ENCODE peak calls at places on chromosomes 11 and 22, in seven cellular contexts. D is tibial nerve, B is heart right ventricle, A is astrocyte of the cerebellum, H is lower lobe of right lung, S is cardiac muscle cell, Q is Peyer's patch. K is an unnamed sample.

GRCh38 chr11:123183391-123184099 is 11.5 kb downstream of the CLMP start:
- DNase-seq in H (no peak), A (no peak), B (no peak), D (no peak), S (no peak), Q (no peak), K (no peak)

GRCh38 chr22:36528336-36528735 is 630 bp downstream of the EIF3D start:
- DNase-seq in Q (no peak), A (no peak), H (no peak), S (peak; percentile 19), B (no peak), D (no peak), K (no peak)

GRCh38 chr11:84097186-84097585 is 811.0 kb upstream of the CCDC90B start:
- DNase-seq in D (no peak), Q (no peak), A (no peak), S (peak; percentile 20), B (no peak), H (no peak), K (no peak)

GRCh38 chr11:34665077-34665835 is 44.4 kb downstream of the EHF start:
- DNase-seq in Q (no peak), A (no peak), S (no peak), H (no peak), B (no peak), D (no peak), K (no peak)

GRCh38 chr11:23725752-23726151 is 771.1 kb upstream of the LUZP2 start:
- DNase-seq in A (peak; percentile 12), B (no peak), S (peak; percentile 62), D (no peak), Q (no peak), H (no peak), K (no peak)

GRCh38 chr22:44099696-44100095 is 75.6 kb downstream of the PARVB start:
- DNase-seq in D (no peak), H (no peak), B (no peak), Q (no peak), A (no peak), S (no peak), K (no peak)

GRCh38 chr11:92948116-92948515 is 21.3 kb upstream of the MTNR1B start:
- DNase-seq in S (no peak), B (no peak), A (no peak), D (no peak), Q (no peak), H (no peak), K (no peak)

GRCh38 chr11:130192845-130193267 is 33.3 kb downstream of the ST14 start:
- DNase-seq in D (no peak), Q (no peak), B (no peak), A (no peak), S (no peak), H (peak; percentile 67), K (no peak)

GRCh38 chr11:111730031-111730430 is 36.2 kb downstream of the PPP2R1B start:
- DNase-seq in Q (no peak), S (peak; percentile 57), B (no peak), H (no peak), D (no peak), A (no peak), K (no peak)

GRCh38 chr11:64858467-64859401 is 14.3 kb upstream of the CDC42BPG start:
- DNase-seq in B (peak; percentile 76), D (no peak), S (no peak), Q (no peak), A (no peak), H (no peak), K (no peak)

GRCh38 chr22:32760396-32760795 is 41.1 kb upstream of the TIMP3 start:
- DNase-seq in A (no peak), D (no peak), H (no peak), B (no peak), S (no peak), Q (no peak), K (no peak)

GRCh38 chr22:42620084-42620483 is 5.4 kb upstream of the POLDIP3 start:
- DNase-seq in D (no peak), B (no peak), H (no peak), A (no peak), S (no peak), Q (no peak), K (no peak)

GRCh38 chr11:17402486-17402885 is 14.0 kb upstream of the KCNJ11 start:
- DNase-seq in A (no peak), B (no peak), D (no peak), S (no peak), H (no peak), Q (peak; percentile 27), K (no peak)

GRCh38 chr11:96969251-96969650 is 579.4 kb downstream of the JRKL start:
- DNase-seq in A (no peak), S (no peak), B (no peak), D (no peak), H (no peak), Q (no peak), K (no peak)

GRCh38 chr11:75014129-75014528 is 25.4 kb downstream of the NEU3 start:
- DNase-seq in H (no peak), A (peak; percentile 26), Q (no peak), D (no peak), S (peak; percentile 79), B (peak; percentile 23), K (no peak)
- TF ChIP-seq CTCF in H (no peak), A (no peak), Q (no peak), D (no peak), S (peak; percentile 30), B (no peak), K (no peak)

GRCh38 chr11:86115542-86116385 is 46.9 kb upstream of the PICALM start:
- DNase-seq in A (no peak), H (no peak), B (no peak), D (no peak), Q (no peak), S (no peak), K (no peak)

GRCh38 chr11:86117706-86118050 is 48.8 kb upstream of the PICALM start:
- DNase-seq in D (no peak), B (no peak), H (no peak), A (no peak), Q (no peak), S (no peak), K (no peak)

GRCh38 chr11:86118201-86118600 is 49.3 kb upstream of the PICALM start:
- DNase-seq in B (no peak), Q (no peak), D (no peak), A (no peak), S (no peak), H (no peak), K (no peak)

GRCh38 chr11:86116996-86117705 is 48.3 kb upstream of the PICALM start:
- DNase-seq in S (peak; percentile 58), A (no peak), D (no peak), H (no peak), B (no peak), Q (no peak), K (no peak)

GRCh38 chr11:86116386-86116726 is 47.5 kb upstream of the PICALM start:
- DNase-seq in A (peak; percentile 93), D (no peak), B (no peak), S (peak; percentile 59), H (no peak), Q (no peak), K (no peak)
- TF ChIP-seq CTCF in A (no peak), D (no peak), B (no peak), S (no peak), H (no peak), Q (no peak), K (no peak)

GRCh38 chr11:76863196-76863777 is 2.6 kb downstream of the ACER3 start:
- DNase-seq in Q (no peak), D (no peak), A (no peak), B (no peak), H (peak; percentile 54), S (no peak), K (no peak)

GRCh38 chr11:76861490-76861953 is 804 bp downstream of the ACER3 start:
- DNase-seq in B (no peak), A (no peak), S (no peak), D (no peak), Q (no peak), H (no peak), K (no peak)

GRCh38 chr11:76857776-76858461 is 2.8 kb upstream of the ACER3 start:
- DNase-seq in S (no peak), H (no peak), Q (no peak), D (no peak), A (no peak), B (no peak), K (no peak)

GRCh38 chr11:76859708-76860233 is 947 bp upstream of the ACER3 start:
- DNase-seq in A (no peak), Q (no peak), B (no peak), D (no peak), H (no peak), S (no peak), K (no peak)

GRCh38 chr11:76860539-76861475 is at the start of gene ACER3:
- DNase-seq in B (peak; percentile 89), S (peak; percentile 96), A (peak; percentile 46), D (peak; percentile 81), H (peak; percentile 97), Q (peak; percentile 95), K (peak; percentile 90)
- TF ChIP-seq CTCF in B (no peak), S (peak; percentile 27), A (peak; percentile 55), D (no peak), H (no peak), Q (no peak), K (no peak)

DNA sequence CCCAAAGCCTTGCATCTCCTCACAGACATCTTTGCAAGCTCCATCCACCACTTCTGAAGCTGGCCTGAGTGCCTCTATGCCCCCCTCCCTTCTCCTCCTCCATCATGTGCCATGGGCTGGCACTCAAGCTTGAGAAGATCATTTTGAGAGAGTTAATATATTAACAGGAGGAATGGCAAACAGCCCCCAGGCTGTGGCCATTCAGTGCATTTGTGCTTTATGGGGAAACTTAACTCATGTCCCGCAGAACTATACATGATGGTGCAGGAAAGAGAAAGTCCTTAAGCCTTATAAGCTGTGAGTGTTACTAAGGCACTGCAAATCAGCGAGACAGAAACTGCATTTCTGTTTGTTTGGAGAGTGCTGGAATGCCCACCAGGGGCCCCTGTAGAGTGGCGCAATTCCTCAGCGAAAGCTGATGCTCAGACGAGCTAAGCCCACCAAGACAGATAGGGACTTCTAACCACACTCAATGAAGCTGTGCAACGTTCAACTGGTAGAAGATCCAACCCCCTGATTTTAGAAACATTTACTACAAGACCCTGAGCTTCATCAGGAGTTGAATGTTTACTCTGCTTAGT is 26.8 kb upstream of the PHLDA2 start:
- DNase-seq in D (no peak), S (no peak), Q (no peak), B (no peak), A (no peak), H (no peak), K (no peak)
- TF ChIP-seq CTCF in D (no peak), S (no peak), Q (no peak), B (no peak), A (peak; percentile 30), H (no peak), K (no peak)

DNA sequence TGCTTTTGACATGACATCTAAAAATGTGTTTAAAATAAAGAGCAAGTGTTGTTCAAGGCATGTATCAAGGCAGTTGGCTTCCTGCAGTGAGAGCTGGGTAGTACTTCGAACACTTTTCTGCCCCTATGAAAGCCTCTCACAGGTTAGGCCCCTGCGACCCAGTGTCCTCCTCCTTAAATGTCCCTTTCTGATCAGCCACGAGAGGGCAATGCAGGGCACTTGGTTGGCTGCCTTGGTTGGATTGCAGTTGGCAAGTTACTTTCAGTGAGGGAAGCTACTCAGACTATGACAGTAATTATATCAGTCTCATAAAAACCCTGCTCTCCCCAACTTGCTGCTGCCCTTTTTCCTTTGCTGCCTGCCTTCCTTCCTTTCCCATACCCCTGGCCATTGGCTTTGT is 743.8 kb downstream of the NTM start:
- DNase-seq in H (no peak), A (no peak), B (peak; percentile 21), S (peak; percentile 17), Q (no peak), D (peak; percentile 41), K (peak; percentile 49)
- TF ChIP-seq CTCF in H (peak; percentile 45), A (peak; percentile 44), B (peak; percentile 39), S (peak; percentile 32), Q (no peak), D (peak; percentile 34), K (peak; percentile 46)

K was measured in glutamatergic neuron.